ENCODE peak calls at places on chromosomes 3 and 15, in eight cellular contexts. Q, C, M, V, G, U, P and Y are unnamed samples.

GRCh38 chr3:72665701-72666443 is 182.4 kb downstream of the SHQ1 start:
- DNase-seq in V (no peak), U (peak), G (no peak), M (peak), C (peak), P (no peak), Q (peak), Y (no peak)

GRCh38 chr15:60525640-60526039 is 46.7 kb upstream of the ICE2 start:
- DNase-seq in G (no peak), U (no peak), P (no peak), Q (no peak), V (no peak), M (no peak), C (peak), Y (no peak)

GRCh38 chr3:122974764-122975162 is 52.8 kb downstream of the SEMA5B start:
- DNase-seq in V (peak), G (no peak), P (no peak), M (no peak), Q (no peak), C (peak), U (no peak), Y (peak)

GRCh38 chr3:169948559-169949371 is 17.8 kb upstream of the SEC62 start:
- DNase-seq in Q (no peak), M (no peak), P (no peak), C (no peak), V (no peak), G (no peak), U (no peak), Y (no peak)

GRCh38 chr15:62649793-62650420 is 392.6 kb upstream of the TPM1 start:
- DNase-seq in P (no peak), V (no peak), Q (no peak), M (no peak), U (no peak), G (no peak), C (peak), Y (peak)

GRCh38 chr15:64532515-64532914 is 72.1 kb downstream of the ZNF609 start:
- DNase-seq in G (no peak), V (no peak), M (no peak), U (no peak), C (no peak), Q (no peak), P (no peak), Y (no peak)

GRCh38 chr3:49607105-49607591 is 52.9 kb downstream of the BSN start:
- DNase-seq in Q (no peak), U (no peak), G (no peak), P (no peak), M (no peak), V (no peak), C (no peak), Y (peak)

GRCh38 chr3:133209871-133210550 is 171.8 kb downstream of the TMEM108 start:
- DNase-seq in C (no peak), M (no peak), G (peak), Q (no peak), V (no peak), P (no peak), U (no peak), Y (no peak)

GRCh38 chr3:156536524-156537316 is 18.2 kb downstream of the SSR3 start:
- DNase-seq in Q (no peak), P (no peak), V (no peak), U (no peak), M (no peak), G (no peak), C (peak), Y (no peak)